ENCODE peak calls at places on chromosomes 6 and 20, in five cellular contexts. G is GM12891, K is HepG2, C is K562, T is GM12878. M is an unnamed sample.
A peak's percentile ranks its signal among the peaks of the same experiment; 100 is the strongest.

GRCh38 chr6:95383878-95384277 is 193.5 kb upstream of the MANEA start:
- DNase-seq in K (no peak), T (no peak), C (no peak), G (no peak), M (no peak)

GRCh38 chr20:24584078-24584477 is 114.6 kb downstream of the SYNDIG1 start:
- DNase-seq in K (no peak), C (no peak), T (no peak), G (no peak), M (no peak)

GRCh38 chr20:48294196-48294595 is 508.9 kb upstream of the SULF2 start:
- DNase-seq in C (peak; percentile 12), T (no peak), G (no peak), K (no peak), M (no peak)

GRCh38 chr6:170371588-170371987 is 65.0 kb downstream of the FAM120B start:
- DNase-seq in K (no peak), T (no peak), C (no peak), G (no peak), M (no peak)

GRCh38 chr20:5489596-5489995 is 172.8 kb upstream of the PROKR2 start:
- DNase-seq in T (no peak), C (no peak), G (no peak), K (no peak), M (no peak)

GRCh38 chr6:134689676-134690447 is 260.0 kb downstream of the ALDH8A1 start:
- DNase-seq in T (no peak), C (no peak), G (no peak), K (no peak), M (no peak)

GRCh38 chr6:96649926-96650325 is 87.0 kb downstream of the FHL5 start:
- DNase-seq in C (no peak), T (no peak), K (no peak), G (no peak), M (no peak)

GRCh38 chr20:2330090-2330695 is 34.4 kb downstream of the TGM3 start:
- DNase-seq in K (no peak), G (no peak), T (no peak), C (no peak), M (no peak)

GRCh38 chr20:44370639-44371218 is 15.2 kb downstream of the HNF4A start:
- DNase-seq in T (no peak), G (no peak), C (no peak), K (peak; percentile 97), M (no peak)

GRCh38 chr6:56393615-56394612 is 146.5 kb upstream of the COL21A1 start:
- DNase-seq in G (no peak), T (no peak), K (no peak), C (peak; percentile 15), M (no peak)

GRCh38 chr6:125759184-125759902 is 9.9 kb downstream of the HEY2 start:
- DNase-seq in C (peak; percentile 77), K (no peak), T (no peak), G (no peak), M (no peak)

GRCh38 chr20:6178537-6178936 is 55.7 kb upstream of the FERMT1 start:
- DNase-seq in G (no peak), T (no peak), C (no peak), K (peak; percentile 39), M (no peak)

GRCh38 chr20:12925214-12925755 is 83.5 kb upstream of the SPTLC3 start:
- DNase-seq in C (peak; percentile 19), G (peak; percentile 39), T (peak; percentile 13), K (peak; percentile 89), M (peak; percentile 23)

GRCh38 chr6:142802124-142802523 is 142.9 kb downstream of the HIVEP2 start:
- DNase-seq in T (no peak), K (peak; percentile 65), C (no peak), G (no peak), M (no peak)

GRCh38 chr6:28544211-28544610 is 18.5 kb downstream of the GPX5 start:
- DNase-seq in G (no peak), T (no peak), C (no peak), K (no peak), M (no peak)

GRCh38 chr6:2771021-2771558 is 5.9 kb downstream of the WRNIP1 start:
- DNase-seq in K (no peak), T (no peak), G (no peak), C (no peak), M (no peak)

GRCh38 chr6:75204222-75204958 is 1.5 kb downstream of the COL12A1 start:
- DNase-seq in C (peak; percentile 31), K (peak; percentile 40), G (no peak), T (no peak), M (peak; percentile 24)

GRCh38 chr20:21682576-21682975 is 22.9 kb upstream of the PAX1 start:
- DNase-seq in T (no peak), G (no peak), C (no peak), K (no peak), M (no peak)

GRCh38 chr6:42404494-42404893 is 47.2 kb downstream of the TRERF1 start:
- DNase-seq in G (no peak), C (peak; percentile 76), T (no peak), K (no peak), M (no peak)

GRCh38 chr6:67328269-67328668 is 1306.8 kb upstream of the ADGRB3 start:
- DNase-seq in T (no peak), K (no peak), C (no peak), G (no peak), M (no peak)

GRCh38 chr6:43867246-43867645 is 97.2 kb downstream of the VEGFA start:
- DNase-seq in T (no peak), C (no peak), K (no peak), G (no peak), M (no peak)

GRCh38 chr6:21592953-21593352 is 598 bp upstream of the SOX4 start:
- DNase-seq in T (no peak), C (no peak), K (no peak), G (no peak), M (no peak)

GRCh38 chr20:62346398-62347150 is 20.5 kb downstream of the LAMA5 start:
- DNase-seq in G (no peak), T (no peak), C (no peak), K (no peak), M (no peak)

GRCh38 chr6:141290871-141291270 is 841.9 kb upstream of the GJE1 start:
- DNase-seq in T (no peak), C (no peak), G (no peak), K (no peak), M (no peak)

GRCh38 chr20:3797226-3797545 is 1.1 kb downstream of the CDC25B start:
- DNase-seq in G (no peak), C (no peak), K (no peak), T (no peak), M (no peak)

GRCh38 chr6:28896505-28897392 is 27.0 kb downstream of the TRIM27 start:
- DNase-seq in G (no peak), K (peak; percentile 89), T (no peak), C (peak; percentile 68), M (peak; percentile 21)

DNA sequence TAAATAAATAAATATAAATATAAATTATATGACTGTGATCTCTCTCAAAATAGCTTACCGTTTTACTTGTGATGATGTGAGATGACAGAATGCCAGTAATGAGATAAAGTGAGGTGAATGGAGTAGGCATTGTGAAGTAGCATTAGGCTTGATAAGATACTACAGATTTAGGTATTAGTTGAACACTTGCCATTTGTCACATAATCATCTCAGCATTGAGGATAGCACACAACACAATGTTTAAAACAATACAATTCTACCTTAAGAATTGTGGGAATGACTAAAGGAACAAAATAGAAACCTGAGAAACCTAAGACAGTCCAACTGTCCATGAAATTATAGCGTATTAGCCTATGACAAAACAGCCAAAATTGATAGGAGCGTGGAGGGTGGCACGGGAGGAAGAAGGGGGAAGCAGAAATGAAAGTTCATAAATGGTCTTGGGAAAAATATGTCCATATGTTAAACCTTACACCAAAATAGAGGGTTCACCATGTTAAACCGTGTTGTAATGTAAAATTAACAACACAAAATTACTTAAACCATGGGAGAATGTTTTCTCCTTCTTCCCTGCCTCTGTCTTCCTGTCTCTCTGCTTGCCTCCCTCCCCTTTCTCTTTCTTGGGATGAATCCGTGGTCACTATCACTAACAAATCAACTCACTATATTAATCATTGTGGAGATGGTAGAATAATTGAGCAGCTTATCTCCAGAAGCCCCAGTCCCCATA is 33.1 kb upstream of the HFE start:
- DNase-seq in G (no peak), T (no peak), K (no peak), C (no peak), M (no peak)
- TF ChIP-seq POLR2A in G (no peak), T (no peak), K (no peak), C (no peak), M (no peak)

DNA sequence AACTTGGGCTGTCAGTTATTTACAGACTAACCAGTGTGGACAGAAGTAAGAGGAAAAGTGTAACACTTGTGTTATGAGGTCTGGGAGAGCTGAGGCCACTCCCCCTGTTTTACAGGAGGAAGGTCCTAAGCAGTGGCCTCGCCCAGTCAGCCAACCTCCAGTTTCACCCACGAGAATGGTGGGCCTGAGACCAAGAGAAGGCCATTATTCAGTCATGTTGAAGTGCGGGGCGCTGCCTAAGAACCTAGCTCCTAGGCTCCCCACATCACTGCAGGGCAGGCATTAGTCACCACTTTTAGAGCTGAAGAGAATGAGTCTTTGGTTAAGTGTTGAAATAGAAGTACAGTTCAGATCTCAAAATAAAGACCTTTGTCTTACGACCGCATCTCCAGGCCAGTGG is 27.9 kb downstream of the CDYL start:
- DNase-seq in T (no peak), G (no peak), C (no peak), K (peak; percentile 34), M (no peak)
- TF ChIP-seq TAF1 in T (no peak), G (no peak), C (no peak), K (no peak), M (no peak)

GRCh38 chr6:139515511-139515910 is 141.1 kb upstream of the CITED2 start:
- DNase-seq in K (peak; percentile 31), T (no peak), G (no peak), C (no peak), M (no peak)
- TF ChIP-seq POLR2AphosphoS5 in K (no peak), T (no peak), G (no peak), C (no peak), M (no peak)

DNA sequence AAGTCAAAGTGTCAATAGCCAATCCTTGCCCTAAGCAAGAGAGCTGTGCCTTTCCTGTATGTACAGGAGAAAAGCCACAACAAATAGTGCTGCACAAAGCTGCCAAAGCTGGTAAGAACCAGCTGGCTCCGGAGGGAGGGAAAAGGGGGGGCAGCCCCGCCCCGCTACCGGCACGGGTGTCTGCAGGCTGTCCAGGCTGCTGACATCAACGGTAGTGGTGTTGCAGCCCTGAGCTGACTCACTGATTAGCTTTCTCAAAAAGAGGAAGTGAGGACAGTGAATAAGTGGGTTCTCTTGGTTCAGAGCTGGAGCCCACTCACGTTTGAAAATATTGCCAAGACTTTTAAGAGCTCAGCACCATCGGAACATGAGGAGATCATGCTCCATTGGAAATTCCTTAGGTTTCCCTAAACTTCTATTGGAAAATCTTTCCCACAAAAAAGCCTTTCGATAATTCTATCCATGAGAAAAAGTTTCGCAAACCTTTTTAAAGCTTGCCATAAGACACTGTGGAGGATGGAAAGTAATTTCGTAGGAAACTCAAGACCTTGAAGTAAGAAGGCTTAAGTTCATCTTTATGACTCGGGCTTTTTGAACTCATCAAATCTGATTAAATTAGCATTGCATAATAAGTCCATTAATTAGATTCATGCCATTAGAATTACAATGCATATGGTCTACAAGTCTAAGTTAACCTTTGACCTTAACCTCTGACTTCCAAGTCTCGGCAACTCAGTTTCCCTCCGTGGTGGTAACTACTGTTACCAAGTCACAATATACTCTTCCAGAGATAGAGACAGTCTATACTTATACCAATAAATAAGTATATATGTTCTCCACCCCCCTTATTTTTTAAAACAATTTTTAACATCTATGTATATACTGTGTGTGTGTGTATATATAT is 67.0 kb downstream of the TNFRSF21 start:
- DNase-seq in T (peak; percentile 72), K (no peak), G (peak; percentile 52), C (peak; percentile 85), M (peak; percentile 45)
- TF ChIP-seq POLR2A in T (no peak), K (no peak), G (no peak), C (peak; percentile 63), M (no peak)

GRCh38 chr6:146950351-146950835 is 253.8 kb upstream of the STXBP5 start:
- DNase-seq in G (no peak), K (peak; percentile 69), C (no peak), T (no peak), M (no peak)
- TF ChIP-seq TAF1 in G (no peak), K (no peak), C (no peak), T (no peak), M (no peak)